ENCODE peak calls at places on chromosomes 6 and 20, in four cellular contexts. Z is GM12878, Q is WTC11, P is K562. J is an unnamed sample.

GRCh38 chr6:16623733-16624132 is 137.5 kb downstream of the ATXN1 start:
- DNase-seq in Z (no peak), Q (no peak), P (no peak), J (no peak)

GRCh38 chr6:154593122-154593521 is 82.6 kb upstream of the CNKSR3 start:
- DNase-seq in P (peak; percentile 83), Z (no peak), Q (no peak), J (peak; percentile 16)

GRCh38 chr6:91626935-91627334 is 1040.1 kb upstream of the MAP3K7 start:
- DNase-seq in Z (no peak), P (no peak), Q (no peak), J (no peak)

GRCh38 chr6:70369332-70369950 is 43.9 kb upstream of the FAM135A start:
- DNase-seq in Q (peak; percentile 73), P (peak; percentile 84), Z (peak; percentile 21), J (peak; percentile 41)

GRCh38 chr6:85460951-85461805 is 11.3 kb downstream of the NT5E start:
- DNase-seq in Q (no peak), P (no peak), Z (peak; percentile 85), J (peak; percentile 45)

GRCh38 chr6:48979085-48979484 is 484.0 kb downstream of the MMUT start:
- DNase-seq in P (no peak), Q (no peak), Z (no peak), J (no peak)

GRCh38 chr6:168372871-168373270 is 53.3 kb upstream of the DACT2 start:
- DNase-seq in Q (no peak), P (no peak), Z (no peak), J (no peak)

GRCh38 chr6:137631323-137631722 is 137.1 kb upstream of the OLIG3 start:
- DNase-seq in Q (no peak), Z (no peak), P (no peak), J (no peak)

GRCh38 chr6:131322121-131322520 is 186.9 kb downstream of the AKAP7 start:
- DNase-seq in Q (no peak), P (no peak), Z (no peak), J (no peak)

GRCh38 chr20:24693466-24694156 is 224.2 kb downstream of the SYNDIG1 start:
- DNase-seq in Q (no peak), Z (no peak), P (no peak), J (no peak)

GRCh38 chr20:41030536-41031242 is 2.1 kb downstream of the TOP1 start:
- DNase-seq in Z (no peak), P (peak; percentile 33), Q (no peak), J (peak; percentile 24)

GRCh38 chr6:137341721-137342195 is 122.6 kb upstream of the IFNGR1 start:
- DNase-seq in P (no peak), Q (peak; percentile 20), Z (no peak), J (no peak)

GRCh38 chr6:35015476-35015875 is 125.7 kb downstream of the TCP11 start:
- DNase-seq in Z (no peak), Q (no peak), P (no peak), J (no peak)

DNA sequence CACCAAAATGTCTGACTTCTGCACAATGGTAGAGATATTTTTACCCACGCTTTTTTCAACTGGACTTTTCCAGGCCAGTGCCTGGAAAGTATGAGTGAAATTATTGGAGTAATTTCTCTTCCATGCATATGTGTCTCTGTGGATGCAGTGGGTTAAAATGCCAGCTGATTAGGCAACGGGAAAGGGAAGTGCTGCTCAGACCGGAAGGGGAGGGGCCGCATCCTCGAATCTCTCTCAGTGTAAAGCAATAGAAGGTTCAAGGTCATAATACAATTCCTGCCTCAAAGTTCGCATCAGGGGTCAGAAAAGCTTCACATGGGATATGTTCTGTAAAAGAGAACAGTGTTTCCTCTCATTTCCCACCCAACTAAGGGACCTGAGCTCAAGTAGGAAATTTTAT is 89.7 kb upstream of the MTHFD1L start:
- DNase-seq in Q (no peak), Z (no peak), P (no peak), J (no peak)
- TF ChIP-seq CBFB in Q (no peak), Z (no peak), P (no peak), J (no peak)

GRCh38 chr6:159978291-159979135 is 9.6 kb downstream of the IGF2R start:
- DNase-seq in Z (peak; percentile 78), Q (no peak), P (no peak), J (no peak)
- TF ChIP-seq CBFB in Z (no peak), Q (no peak), P (no peak), J (no peak)

GRCh38 chr6:53432318-53433161 is 83.8 kb upstream of the ELOVL5 start:
- DNase-seq in Q (no peak), P (no peak), Z (no peak), J (peak; percentile 93)

GRCh38 chr6:53433617-53434285 is 85.0 kb upstream of the ELOVL5 start:
- DNase-seq in P (no peak), Z (no peak), Q (no peak), J (peak; percentile 52)

GRCh38 chr6:53429401-53429800 is 80.7 kb upstream of the ELOVL5 start:
- DNase-seq in P (no peak), Z (no peak), Q (no peak), J (no peak)

GRCh38 chr6:53428886-53429285 is 80.1 kb upstream of the ELOVL5 start:
- DNase-seq in Z (no peak), P (no peak), Q (no peak), J (no peak)

DNA sequence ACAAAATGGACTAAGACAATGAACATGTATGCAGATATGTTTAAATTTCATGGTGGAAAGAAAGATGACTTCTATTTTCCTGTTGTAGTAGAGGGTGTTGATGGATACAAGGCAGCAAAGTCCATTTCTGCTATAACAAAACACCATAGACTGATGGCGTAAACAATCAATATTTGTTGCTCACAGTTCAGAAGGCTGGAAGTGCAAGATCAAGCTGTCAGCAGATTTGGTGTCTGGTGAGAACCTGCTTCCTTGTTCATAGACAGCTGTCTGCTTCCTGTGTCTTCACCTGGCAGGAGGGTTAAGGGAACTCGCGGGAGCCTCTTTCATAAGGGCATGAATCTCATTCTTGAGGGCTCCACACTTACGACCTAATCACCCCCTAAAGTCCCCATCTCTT is 83.0 kb upstream of the ELOVL5 start:
- DNase-seq in Q (no peak), Z (no peak), P (no peak), J (no peak)
- TF ChIP-seq CBFB in Q (no peak), Z (no peak), P (no peak), J (no peak)

GRCh38 chr6:51915098-51915497 is 172.3 kb downstream of the PKHD1 start:
- DNase-seq in Z (no peak), P (no peak), Q (no peak), J (no peak)

GRCh38 chr6:51910846-51911245 is 176.6 kb downstream of the PKHD1 start:
- DNase-seq in Z (no peak), P (no peak), Q (no peak), J (no peak)

GRCh38 chr6:51908243-51908642 is 179.2 kb downstream of the PKHD1 start:
- DNase-seq in P (no peak), Z (no peak), Q (no peak), J (no peak)

GRCh38 chr6:51913265-51913664 is 174.1 kb downstream of the PKHD1 start:
- DNase-seq in P (peak; percentile 5), Z (no peak), Q (no peak), J (no peak)
- TF ChIP-seq CBFB in P (no peak), Z (no peak), Q (no peak), J (no peak)

J was measured in HepG2.